ENCODE peak calls at places on chromosomes 13 and 19, in five cellular contexts. I is left ventricle myocardium inferior, H is aorta, J is neural progenitor cell, N is MM.1S. P is an unnamed sample. For H3K36me3, the result is how much of the 10 kb centered on the place peaks cover.

GRCh38 chr13:50726164-50726563 is 117.3 kb downstream of the DLEU7 start:
- DNase-seq in I (no peak), H (no peak), J (no peak), N (no peak), P (no peak)

GRCh38 chr19:13078897-13079541 is 23.6 kb downstream of the LYL1 start:
- DNase-seq in I (no peak), H (no peak), J (no peak), N (no peak), P (no peak)

GRCh38 chr19:30338878-30339623 is 33.1 kb upstream of the ZNF536 start:
- DNase-seq in I (no peak), H (no peak), J (no peak), N (no peak), P (no peak)

GRCh38 chr13:46507978-46508377 is 45.0 kb upstream of the LRCH1 start:
- DNase-seq in I (no peak), H (no peak), J (no peak), N (no peak), P (no peak)

GRCh38 chr13:112067871-112068305 is 939 bp downstream of the SOX1 start:
- DNase-seq in I (no peak), H (peak), J (peak), N (no peak), P (no peak)

GRCh38 chr19:40719414-40719894 is 2.5 kb downstream of the ITPKC start:
- DNase-seq in I (no peak), H (no peak), J (no peak), N (no peak), P (no peak)

GRCh38 chr13:105177265-105177900 is 1358.1 kb downstream of the EFNB2 start:
- DNase-seq in I (no peak), H (no peak), J (no peak), N (peak), P (no peak)

GRCh38 chr13:27151798-27152599 is 19.6 kb downstream of the USP12 start:
- DNase-seq in I (no peak), H (no peak), J (no peak), N (no peak), P (no peak)

GRCh38 chr13:33487575-33488243 is 202.2 kb upstream of the STARD13 start:
- DNase-seq in I (no peak), H (no peak), J (peak), N (peak), P (peak)

GRCh38 chr19:44401108-44401786 is at the start of gene ZNF285:
- DNase-seq in I (peak), H (peak), J (peak), N (peak), P (peak)

GRCh38 chr13:89029062-89029461 is 1357.9 kb downstream of the SLITRK5 start:
- DNase-seq in I (no peak), H (no peak), J (no peak), N (no peak), P (no peak)

GRCh38 chr19:6580313-6580712 is 10.6 kb downstream of the CD70 start:
- DNase-seq in I (no peak), H (no peak), J (no peak), N (no peak), P (no peak)

GRCh38 chr13:20796791-20797513 is 23.2 kb upstream of the EEF1AKMT1 start:
- DNase-seq in I (no peak), H (no peak), J (no peak), N (no peak), P (no peak)

GRCh38 chr19:719636-720377 is 11.1 kb downstream of the PALM start:
- DNase-seq in I (no peak), H (no peak), J (no peak), N (no peak), P (peak)

GRCh38 chr19:504634-505033 is 2.7 kb upstream of the TPGS1 start:
- DNase-seq in I (no peak), H (no peak), J (no peak), N (no peak), P (no peak)

GRCh38 chr13:59531571-59532091 is 632.1 kb downstream of the DIAPH3 start:
- DNase-seq in I (peak), H (peak), J (peak), N (no peak), P (peak)

GRCh38 chr13:31627097-31627496 is 112.2 kb upstream of the RXFP2 start:
- DNase-seq in I (no peak), H (no peak), J (no peak), N (no peak), P (no peak)

GRCh38 chr13:23988546-23989122 is 91.3 kb upstream of the C1QTNF9B start:
- DNase-seq in I (no peak), H (no peak), J (no peak), N (no peak), P (no peak)

GRCh38 chr13:31310781-31311180 is 111.0 kb downstream of the B3GLCT start:
- DNase-seq in I (peak), H (no peak), J (no peak), N (no peak), P (no peak)

GRCh38 chr19:10655457-10656312 is 1.5 kb downstream of the ILF3 start:
- DNase-seq in I (no peak), H (no peak), J (peak), N (no peak), P (peak)

GRCh38 chr13:63209330-63210017 is 1793.8 kb upstream of the PCDH20 start:
- DNase-seq in I (no peak), H (no peak), J (no peak), N (no peak), P (no peak)

GRCh38 chr19:15123900-15124299 is 16.7 kb downstream of the SYDE1 start:
- DNase-seq in I (peak), H (peak), J (no peak), N (no peak), P (peak)

GRCh38 chr19:48741222-48741999 is 1.0 kb upstream of the RASIP1 start:
- DNase-seq in I (peak), H (no peak), J (peak), N (no peak), P (peak)

GRCh38 chr19:16585808-16586476 is 13.7 kb upstream of the SLC35E1 start:
- DNase-seq in I (no peak), H (no peak), J (no peak), N (peak), P (no peak)

GRCh38 chr19:31316201-31316951 is 32.9 kb downstream of the TSHZ3 start:
- DNase-seq in I (no peak), H (no peak), J (peak), N (no peak), P (peak)

GRCh38 chr19:45140144-45140503 is 20.7 kb downstream of the NKPD1 start:
- DNase-seq in I (no peak), H (no peak), J (no peak), N (no peak), P (no peak)

DNA sequence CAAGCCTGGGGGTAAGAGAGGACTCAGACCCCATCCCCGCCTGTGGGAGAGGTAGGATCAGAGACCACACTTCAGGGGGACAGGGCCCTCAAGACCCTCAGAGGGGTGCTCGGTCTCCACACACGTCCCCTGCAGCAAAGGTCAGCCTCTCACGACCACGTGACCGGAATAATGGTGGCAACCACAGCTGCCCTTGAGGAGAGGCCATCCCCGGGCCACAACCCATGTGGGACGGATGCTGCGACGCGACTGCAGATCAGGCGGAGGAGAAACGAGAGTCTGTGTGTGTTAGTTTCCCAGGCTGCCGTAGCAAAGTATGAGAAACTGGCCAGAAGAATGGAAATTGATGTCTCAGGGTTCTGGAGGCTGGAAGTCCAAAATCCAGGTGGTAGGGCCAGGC is 8.9 kb downstream of the MED25 start:
- DNase-seq in I (no peak), H (no peak), J (no peak), N (no peak), P (no peak)
- H3K36me3 ChIP-seq in I (half or more), H (under half), J (under half), N (under half), P (under half)

GRCh38 chr13:113178070-113178895 is 19.8 kb downstream of the PROZ start:
- DNase-seq in I (no peak), H (no peak), J (no peak), N (no peak), P (no peak)
- H3K36me3 ChIP-seq in I (half or more), H (under half), J (under half), N (under half), P (under half)

GRCh38 chr13:110197471-110197870 is 109.5 kb downstream of the COL4A1 start:
- DNase-seq in I (no peak), H (no peak), J (no peak), N (no peak), P (no peak)

GRCh38 chr13:110195547-110196485 is 111.1 kb downstream of the COL4A1 start:
- DNase-seq in I (no peak), H (no peak), J (no peak), N (no peak), P (no peak)

GRCh38 chr13:110197041-110197440 is 109.9 kb downstream of the COL4A1 start:
- DNase-seq in I (no peak), H (no peak), J (no peak), N (no peak), P (no peak)

GRCh38 chr13:110194456-110194855 is 112.5 kb downstream of the COL4A1 start:
- DNase-seq in I (no peak), H (no peak), J (no peak), N (no peak), P (no peak)

GRCh38 chr13:110193491-110193890 is 113.5 kb downstream of the COL4A1 start:
- DNase-seq in I (no peak), H (no peak), J (no peak), N (no peak), P (no peak)
- H3K36me3 ChIP-seq in I (half or more), H (under half), J (under half), N (under half), P (under half)

DNA sequence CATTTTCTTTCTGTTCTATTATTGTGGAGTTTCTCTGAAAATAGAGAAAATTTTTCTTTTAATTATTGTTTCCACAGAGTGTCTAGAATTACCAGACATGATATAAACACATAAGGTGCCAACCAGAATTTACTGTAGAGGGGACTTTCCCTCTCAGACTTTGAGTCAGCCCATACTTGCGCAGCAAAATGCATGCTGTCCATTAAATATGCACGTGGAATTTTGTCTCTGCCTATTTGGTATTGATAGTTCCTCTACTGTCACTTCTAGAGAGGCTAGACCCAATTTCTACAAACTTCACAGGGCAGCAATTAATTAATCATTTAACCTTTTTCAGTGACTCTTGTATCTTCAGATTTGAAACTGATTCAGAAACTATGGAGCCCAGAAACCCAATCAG is 8.9 kb downstream of the ZNF93 start:
- DNase-seq in I (no peak), H (no peak), J (no peak), N (no peak), P (no peak)
- H3K36me3 ChIP-seq in I (under half), H (under half), J (under half), N (under half), P (under half)